ENCODE peak calls at places on chromosomes 6 and 20, in seven cellular contexts. L is neuronal stem cell, W is EL, H is occipital lobe, U is cardiac muscle cell, J is right lobe of liver, F is adrenal gland. G is an unnamed sample.

GRCh38 chr20:12093062-12093796 is 175.5 kb downstream of the BTBD3 start:
- DNase-seq in L (no peak), U (no peak), W (no peak), J (no peak), H (no peak), F (no peak), G (no peak)

GRCh38 chr6:20351529-20351928 is 50.1 kb upstream of the E2F3 start:
- DNase-seq in L (no peak), U (no peak), F (no peak), J (no peak), H (no peak), W (no peak), G (no peak)

GRCh38 chr20:44856442-44856841 is 29.1 kb upstream of the YWHAB start:
- DNase-seq in L (no peak), F (no peak), W (no peak), U (no peak), H (no peak), J (no peak), G (no peak)

GRCh38 chr20:11935754-11936551 is 18.3 kb downstream of the BTBD3 start:
- DNase-seq in J (no peak), U (no peak), W (no peak), L (no peak), H (no peak), F (no peak), G (no peak)

GRCh38 chr6:80094017-80094416 is 12.5 kb upstream of the BCKDHB start:
- DNase-seq in W (peak; percentile 17), H (no peak), L (peak; percentile 3), U (peak; percentile 37), F (no peak), J (no peak), G (no peak)

GRCh38 chr6:119319694-119320093 is 29.9 kb downstream of the MAN1A1 start:
- DNase-seq in W (no peak), F (no peak), U (no peak), J (no peak), L (no peak), H (no peak), G (no peak)

GRCh38 chr6:74899416-74899815 is 306.4 kb downstream of the COL12A1 start:
- DNase-seq in H (no peak), W (peak; percentile 55), L (no peak), F (no peak), J (no peak), U (peak; percentile 72), G (no peak)

GRCh38 chr6:11357285-11357684 is 124.8 kb upstream of the NEDD9 start:
- DNase-seq in F (no peak), U (no peak), H (no peak), J (no peak), W (no peak), L (no peak), G (no peak)

GRCh38 chr6:160391419-160392116 is 43.4 kb downstream of the SLC22A3 start:
- DNase-seq in W (peak; percentile 36), L (no peak), F (peak; percentile 70), H (no peak), J (no peak), U (peak; percentile 80), G (no peak)

GRCh38 chr6:92428443-92428842 is 990.9 kb downstream of the EPHA7 start:
- DNase-seq in J (no peak), L (no peak), H (no peak), F (no peak), U (no peak), W (no peak), G (no peak)

GRCh38 chr20:53884859-53885654 is 185.3 kb downstream of the BCAS1 start:
- DNase-seq in W (no peak), H (no peak), F (no peak), L (no peak), J (no peak), U (no peak), G (no peak)

GRCh38 chr20:47133809-47134456 is 222.6 kb downstream of the ZMYND8 start:
- DNase-seq in H (no peak), F (no peak), U (peak; percentile 91), W (peak; percentile 89), L (no peak), J (no peak), G (no peak)

GRCh38 chr20:53579581-53580375 is 13.9 kb downstream of the ZNF217 start:
- DNase-seq in F (peak; percentile 56), W (peak; percentile 80), L (no peak), U (peak; percentile 88), J (no peak), H (no peak), G (no peak)

GRCh38 chr20:12061471-12061870 is 143.8 kb downstream of the BTBD3 start:
- DNase-seq in U (peak; percentile 81), J (no peak), H (no peak), L (no peak), W (no peak), F (no peak), G (no peak)

GRCh38 chr20:34861386-34862084 is 11.1 kb downstream of the GGT7 start:
- DNase-seq in L (no peak), J (no peak), U (no peak), F (no peak), W (no peak), H (no peak), G (no peak)

GRCh38 chr6:2896741-2897140 is 6.4 kb downstream of the SERPINB9 start:
- DNase-seq in L (no peak), W (no peak), J (no peak), U (no peak), H (no peak), F (no peak), G (no peak)

GRCh38 chr20:36971103-36971502 is 19.6 kb upstream of the SAMHD1 start:
- DNase-seq in H (no peak), L (no peak), U (no peak), J (no peak), F (no peak), W (no peak), G (no peak)

GRCh38 chr20:61253640-61254511 is 1.8 kb downstream of the CDH4 start:
- DNase-seq in H (no peak), U (peak; percentile 18), W (peak; percentile 25), J (no peak), L (no peak), F (no peak), G (no peak)

GRCh38 chr6:37990762-37991525 is 171.4 kb downstream of the ZFAND3 start:
- DNase-seq in J (no peak), H (no peak), L (peak; percentile 26), F (no peak), U (peak; percentile 86), W (peak; percentile 91), G (no peak)

GRCh38 chr6:44224154-44224977 is 971 bp downstream of the SLC29A1 start:
- DNase-seq in J (no peak), H (no peak), F (peak; percentile 48), W (peak; percentile 49), U (peak; percentile 16), L (no peak), G (no peak)

GRCh38 chr20:38031957-38032356 is 1.3 kb downstream of the TTI1 start:
- DNase-seq in H (no peak), W (no peak), F (no peak), L (no peak), J (no peak), U (no peak), G (no peak)

GRCh38 chr6:14130431-14131075 is 13.0 kb downstream of the CD83 start:
- DNase-seq in J (no peak), H (no peak), L (no peak), U (no peak), W (no peak), F (peak; percentile 87), G (no peak)

GRCh38 chr6:128235556-128235955 is 284.8 kb downstream of the PTPRK start:
- DNase-seq in F (no peak), W (peak; percentile 1), H (no peak), L (no peak), U (no peak), J (no peak), G (no peak)

GRCh38 chr6:130760006-130760405 is 67.2 kb upstream of the SMLR1 start:
- DNase-seq in H (no peak), F (no peak), L (peak; percentile 20), J (no peak), U (peak; percentile 54), W (peak; percentile 63), G (no peak)

GRCh38 chr6:121506761-121507754 is 71.6 kb downstream of the GJA1 start:
- DNase-seq in L (no peak), J (no peak), W (no peak), U (peak; percentile 72), H (no peak), F (peak; percentile 57), G (no peak)

GRCh38 chr6:111540971-111541719 is 58.1 kb upstream of the REV3L start:
- DNase-seq in F (no peak), W (no peak), L (no peak), U (peak; percentile 62), J (no peak), H (no peak), G (peak; percentile 95)

GRCh38 chr6:27280540-27281000 is 31.5 kb downstream of the POM121L2 start:
- DNase-seq in F (no peak), H (no peak), U (no peak), J (no peak), L (no peak), W (peak; percentile 60), G (no peak)

GRCh38 chr20:23160536-23161243 is 74.6 kb upstream of the CD93 start:
- DNase-seq in L (no peak), H (no peak), U (peak; percentile 62), F (no peak), J (no peak), W (peak; percentile 25), G (no peak)

GRCh38 chr6:26126394-26127221 is 39.4 kb downstream of the HFE start:
- DNase-seq in W (no peak), J (no peak), F (no peak), U (no peak), H (no peak), L (no peak), G (no peak)

GRCh38 chr6:126094411-126094810 is 108.1 kb downstream of the TRMT11 start:
- DNase-seq in F (no peak), W (no peak), J (no peak), H (no peak), U (no peak), L (no peak), G (no peak)

GRCh38 chr6:157631388-157631787 is 191.7 kb upstream of the SNX9 start:
- DNase-seq in H (no peak), J (no peak), U (no peak), W (no peak), F (no peak), L (no peak), G (no peak)

GRCh38 chr6:109411034-109411433 is 28.8 kb upstream of the CD164 start:
- DNase-seq in W (no peak), J (no peak), U (no peak), L (no peak), H (no peak), F (no peak), G (no peak)

GRCh38 chr6:144855812-144856531 is 570.8 kb downstream of the UTRN start:
- DNase-seq in J (no peak), F (no peak), U (no peak), H (no peak), L (no peak), W (no peak), G (no peak)

GRCh38 chr6:31617010-31617409 is 2.0 kb downstream of the AIF1 start:
- DNase-seq in U (no peak), H (no peak), F (no peak), L (no peak), W (no peak), J (no peak), G (no peak)

GRCh38 chr20:7085448-7085847 is 318.0 kb downstream of the BMP2 start:
- DNase-seq in W (no peak), F (no peak), L (no peak), J (no peak), H (no peak), U (peak; percentile 30), G (no peak)

GRCh38 chr6:103047567-103047966 is 1654.1 kb downstream of the GRIK2 start:
- DNase-seq in F (no peak), J (no peak), U (no peak), H (no peak), W (no peak), L (no peak), G (no peak)

GRCh38 chr6:44247338-44248302 is 719 bp downstream of the HSP90AB1 start:
- DNase-seq in U (peak; percentile 73), L (no peak), W (peak; percentile 59), F (peak; percentile 90), H (peak; percentile 83), J (peak; percentile 83), G (no peak)

GRCh38 chr20:35478804-35479472 is 23.5 kb downstream of the CEP250 start:
- DNase-seq in U (peak; percentile 13), W (no peak), L (no peak), F (no peak), J (no peak), H (no peak), G (no peak)